ENCODE peak calls at places on chromosomes 13 and 19, in five cellular contexts. N, Z, X, Y and A are unnamed samples.

GRCh38 chr13:22240716-22241115 is 569.8 kb downstream of the FGF9 start:
- DNase-seq in N (no peak), Z (no peak), X (no peak), Y (no peak), A (no peak)

GRCh38 chr19:48735031-48735615 is 5.3 kb downstream of the RASIP1 start:
- DNase-seq in Y (no peak), Z (no peak), X (no peak), N (no peak), A (peak; percentile 29)

GRCh38 chr13:106449096-106449495 is 86.4 kb downstream of the EFNB2 start:
- DNase-seq in Y (no peak), X (no peak), N (no peak), Z (no peak), A (no peak)

GRCh38 chr13:107375701-107376350 is 807.9 kb upstream of the ARGLU1 start:
- DNase-seq in Z (no peak), N (no peak), Y (no peak), X (no peak), A (no peak)

GRCh38 chr13:46377554-46377953 is 9.5 kb downstream of the RUBCNL start:
- DNase-seq in Z (no peak), Y (no peak), X (no peak), N (no peak), A (no peak)

GRCh38 chr19:55473613-55474012 is 2.8 kb upstream of the ZNF628 start:
- DNase-seq in Z (peak; percentile 50), N (no peak), X (no peak), Y (no peak), A (no peak)

GRCh38 chr13:40613192-40613818 is 53.1 kb downstream of the FOXO1 start:
- DNase-seq in X (no peak), Z (no peak), Y (peak; percentile 39), N (no peak), A (no peak)

GRCh38 chr19:23378948-23379347 is 16.3 kb downstream of the ZNF91 start:
- DNase-seq in X (no peak), Y (no peak), Z (no peak), N (no peak), A (no peak)

GRCh38 chr19:35155441-35155840 is 906 bp downstream of the FXYD5 start:
- DNase-seq in Y (no peak), N (no peak), X (no peak), Z (no peak), A (no peak)

GRCh38 chr13:66405908-66406802 is 824.0 kb downstream of the PCDH9 start:
- DNase-seq in Z (peak; percentile 16), Y (no peak), N (no peak), X (no peak), A (peak; percentile 22)

GRCh38 chr19:46369817-46370216 is 22.9 kb downstream of the PPP5C start:
- DNase-seq in Y (no peak), X (peak; percentile 8), Z (no peak), N (no peak), A (no peak)

GRCh38 chr13:100388923-100389322 is 199.7 kb downstream of the GGACT start:
- DNase-seq in Y (no peak), X (no peak), Z (no peak), N (no peak), A (no peak)

GRCh38 chr19:50893047-50893737 is 18.0 kb downstream of the KLK4 start:
- DNase-seq in Y (no peak), Z (no peak), N (no peak), X (no peak), A (peak; percentile 24)

GRCh38 chr13:75541287-75541686 is 3.6 kb upstream of the COMMD6 start:
- DNase-seq in N (no peak), Z (no peak), X (no peak), Y (no peak), A (no peak)
- H3K4me3 ChIP-seq in N (no peak overlapping the region), Z (no peak overlapping the region), X (no peak overlapping the region), Y (no peak overlapping the region), A (no peak overlapping the region)

GRCh38 chr19:15251749-15252397 is 19.6 kb upstream of the EPHX3 start:
- DNase-seq in X (no peak), Z (peak; percentile 70), Y (peak; percentile 92), N (peak; percentile 54), A (peak; percentile 23)
- H3K4me3 ChIP-seq in X (peak overlapping the region; percentile 15), Z (no peak overlapping the region), Y (peak overlapping the region; percentile 39), N (no peak overlapping the region), A (no peak overlapping the region)

DNA sequence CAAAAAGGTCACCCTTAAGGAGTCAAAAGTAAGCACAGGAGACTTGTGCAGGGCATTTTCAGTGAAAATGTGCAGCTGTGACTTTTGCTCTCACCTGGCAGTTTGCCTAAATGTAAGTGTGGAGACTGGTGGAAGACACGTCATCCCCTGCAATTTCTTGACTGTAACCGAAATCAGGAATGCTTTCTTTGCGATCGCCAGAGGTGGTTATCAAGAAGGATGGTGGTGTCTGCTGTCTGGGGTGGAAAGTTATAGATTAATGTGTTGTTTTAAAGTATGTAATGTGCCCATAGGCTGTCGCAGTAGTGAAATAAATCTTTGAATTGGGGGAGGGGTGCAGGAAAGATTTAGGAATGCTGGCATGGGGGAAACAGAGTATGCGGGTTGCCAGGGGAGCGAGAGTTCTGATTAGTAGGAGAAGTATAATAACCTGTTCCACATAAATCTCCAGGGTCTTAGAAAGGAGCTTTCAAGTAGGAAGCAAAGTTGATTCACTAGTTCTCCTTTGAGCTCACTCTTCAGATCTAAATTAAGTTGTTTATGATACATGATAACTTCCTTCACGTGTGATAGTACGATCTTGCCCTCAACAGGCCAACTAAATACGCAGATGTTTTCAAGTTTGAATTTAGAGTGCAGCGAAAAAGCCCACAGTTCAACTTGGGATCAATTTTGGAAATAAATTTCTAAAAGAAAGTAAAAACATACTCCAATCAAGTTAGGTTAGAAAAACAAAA is 1520.0 kb upstream of the SLC10A2 start:
- DNase-seq in N (no peak), X (no peak), Z (peak; percentile 37), Y (no peak), A (no peak)
- H3K4me3 ChIP-seq in N (no peak overlapping the region), X (no peak overlapping the region), Z (no peak overlapping the region), Y (no peak overlapping the region), A (no peak overlapping the region)

GRCh38 chr19:18437481-18438330 is at the start of gene ISYNA1:
- DNase-seq in Z (no peak), Y (peak; percentile 77), X (peak; percentile 82), N (peak; percentile 69), A (peak; percentile 50)
- H3K4me3 ChIP-seq in Z (peak within 1 kb of the TSS; percentile 81), Y (peak within 1 kb of the TSS; percentile 88), X (peak within 1 kb of the TSS; percentile 63), N (peak within 1 kb of the TSS; percentile 99), A (peak within 1 kb of the TSS; percentile 62)

GRCh38 chr19:11963566-11964355 is 1.1 kb upstream of the ZNF763 start:
- DNase-seq in X (peak; percentile 88), N (peak; percentile 77), Z (no peak), Y (peak; percentile 92), A (peak; percentile 44)
- H3K4me3 ChIP-seq in X (peak overlapping the region; percentile 93), N (no peak overlapping the region), Z (no peak overlapping the region), Y (peak overlapping the region; percentile 59), A (no peak overlapping the region)

DNA sequence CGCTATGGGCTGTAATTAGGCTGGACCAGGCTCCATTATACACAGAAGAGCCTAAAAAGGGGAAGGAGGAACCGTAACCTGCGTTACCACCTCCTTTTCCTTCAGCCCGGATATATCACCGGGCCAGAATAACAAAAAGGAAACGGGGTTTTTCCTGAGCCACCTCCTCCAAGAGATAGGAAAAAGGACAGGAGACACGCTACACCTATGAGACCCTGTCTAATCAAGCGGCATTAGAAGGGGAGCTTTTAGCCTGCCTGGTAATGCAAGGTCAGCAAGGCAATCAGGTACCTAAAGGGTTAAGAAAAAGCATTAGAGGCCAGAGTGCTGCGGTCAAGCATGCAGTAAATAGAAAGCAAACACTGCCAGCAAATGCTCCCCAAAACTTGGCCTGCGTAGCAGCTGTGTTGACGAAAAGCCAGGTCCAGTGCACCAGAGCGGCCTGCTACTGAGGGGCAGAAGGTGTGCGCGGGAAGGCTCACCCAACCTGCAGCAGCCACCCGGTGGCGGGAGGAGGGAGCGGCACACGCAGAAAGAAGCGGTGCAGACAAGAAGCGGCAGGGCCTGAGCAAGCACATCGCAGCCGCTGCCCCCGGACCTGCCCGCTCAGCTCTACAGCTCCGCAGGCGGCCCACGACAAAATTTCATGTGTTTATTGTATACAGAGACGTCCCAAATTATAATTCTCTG is 1466.1 kb downstream of the UQCRFS1 start:
- DNase-seq in Y (peak; percentile 64), Z (no peak), X (peak; percentile 63), N (no peak), A (no peak)
- H3K4me3 ChIP-seq in Y (peak overlapping the region; percentile 43), Z (no peak overlapping the region), X (peak overlapping the region; percentile 17), N (no peak overlapping the region), A (no peak overlapping the region)